ENCODE peak calls at places on chromosomes 7 and 10, in nine cellular contexts. Q is NCI-H2029; R is NCI-H1105 treated with DMSO at 0.1 percent for 48 hours; G is activated CD4-positive, alpha-beta T cell treated with anti-CD3 and anti-CD28 coated beads for 48 hours; Y is stimulated activated CD4-positive, alpha-beta T cell treated with anti-CD3 and anti-CD28 coated beads, Interleukin-4, amount 100 ng/mL, for 4 hours; J is neural crest cell; X is immature natural killer cell; P is amniotic stem cell; E is GM03348. H is an unnamed sample.
A peak's percentile ranks its signal among the peaks of the same experiment; 100 is the strongest.

GRCh38 chr10:132303361-132304115 is 4.2 kb downstream of the STK32C start:
- DNase-seq in R (no peak), E (no peak), X (no peak), Q (no peak), Y (no peak), J (no peak), G (no peak), P (no peak), H (no peak)

GRCh38 chr7:131620673-131621609 is 64.5 kb upstream of the PODXL start:
- DNase-seq in E (no peak), Q (no peak), J (no peak), X (no peak), G (no peak), P (no peak), R (no peak), Y (no peak), H (peak; percentile 35)

GRCh38 chr10:84606428-84606827 is 278.0 kb downstream of the CCSER2 start:
- DNase-seq in G (no peak), J (no peak), P (no peak), X (no peak), R (no peak), E (no peak), Y (no peak), Q (no peak), H (no peak)

GRCh38 chr10:21519327-21519933 is 6.1 kb downstream of the SKIDA1 start:
- DNase-seq in E (no peak), P (no peak), X (no peak), Y (no peak), Q (no peak), R (no peak), G (no peak), J (no peak), H (no peak)

GRCh38 chr10:182441-183201 is 47.4 kb downstream of the ZMYND11 start:
- DNase-seq in J (no peak), P (no peak), Q (no peak), R (no peak), X (no peak), E (no peak), G (peak; percentile 23), Y (no peak), H (no peak)

GRCh38 chr10:99880071-99880835 is 97.8 kb downstream of the ABCC2 start:
- DNase-seq in Q (no peak), J (no peak), X (no peak), G (no peak), Y (no peak), P (no peak), E (no peak), R (no peak), H (peak; percentile 48)

GRCh38 chr7:68629-69028 is 123.7 kb upstream of the FAM20C start:
- DNase-seq in J (no peak), Y (no peak), R (no peak), G (no peak), X (no peak), Q (no peak), E (no peak), P (no peak), H (no peak)

GRCh38 chr10:8075282-8076260 is 21.1 kb downstream of the GATA3 start:
- DNase-seq in Q (no peak), Y (no peak), E (no peak), P (no peak), X (no peak), G (no peak), J (no peak), R (no peak), H (no peak)

GRCh38 chr7:38232475-38233366 is 40.7 kb downstream of the TARP start:
- DNase-seq in Y (peak; percentile 71), P (no peak), J (no peak), R (no peak), X (peak; percentile 98), Q (no peak), G (peak; percentile 78), E (no peak), H (peak; percentile 26)

GRCh38 chr7:149872419-149873073 is 1.2 kb upstream of the ATP6V0E2 start:
- DNase-seq in X (no peak), G (peak; percentile 61), E (peak; percentile 90), J (peak; percentile 59), Y (no peak), R (peak; percentile 76), P (peak; percentile 67), Q (peak; percentile 68), H (peak; percentile 90)

GRCh38 chr10:5442056-5442989 is 30.0 kb downstream of the NET1 start:
- DNase-seq in E (peak; percentile 62), P (no peak), Q (no peak), X (peak; percentile 39), R (peak; percentile 46), G (peak; percentile 15), J (peak; percentile 31), Y (no peak), H (peak; percentile 50)

GRCh38 chr10:79946270-79947082 is 2.4 kb downstream of the SFTPD start:
- DNase-seq in R (no peak), Y (no peak), X (no peak), P (no peak), E (no peak), Q (no peak), J (no peak), G (no peak), H (no peak)

GRCh38 chr10:61871487-61871886 is 30.0 kb upstream of the ARID5B start:
- DNase-seq in G (no peak), P (no peak), R (no peak), Y (no peak), E (no peak), J (no peak), Q (no peak), X (no peak), H (no peak)

GRCh38 chr10:79416578-79417255 is 28.7 kb downstream of the ZCCHC24 start:
- DNase-seq in G (no peak), Q (no peak), P (no peak), J (no peak), E (no peak), X (no peak), R (no peak), Y (no peak), H (no peak)

GRCh38 chr7:135448753-135449152 is 61.1 kb downstream of the CNOT4 start:
- DNase-seq in E (peak; percentile 6), J (no peak), Q (no peak), X (no peak), G (no peak), P (no peak), Y (no peak), R (no peak), H (no peak)

GRCh38 chr7:13841284-13841683 is 148.2 kb downstream of the ETV1 start:
- DNase-seq in E (no peak), Q (no peak), J (no peak), Y (no peak), X (no peak), P (no peak), G (no peak), R (no peak), H (no peak)

GRCh38 chr10:26112532-26112931 is 104.0 kb upstream of the GAD2 start:
- DNase-seq in E (peak; percentile 28), P (no peak), Q (no peak), J (no peak), G (no peak), R (no peak), X (no peak), Y (no peak), H (no peak)

GRCh38 chr10:132293416-132294195 is 14.1 kb downstream of the STK32C start:
- DNase-seq in G (no peak), E (no peak), X (no peak), Y (no peak), Q (peak; percentile 31), R (no peak), J (no peak), P (no peak), H (no peak)

GRCh38 chr7:16492513-16493062 is 27.1 kb upstream of the SOSTDC1 start:
- DNase-seq in X (no peak), Y (no peak), R (no peak), Q (no peak), G (no peak), E (no peak), P (no peak), J (no peak), H (peak; percentile 56)

GRCh38 chr10:43257210-43258031 is 9.4 kb downstream of the RASGEF1A start:
- DNase-seq in Q (no peak), X (no peak), G (no peak), R (no peak), P (no peak), J (no peak), Y (no peak), E (peak; percentile 9), H (no peak)

GRCh38 chr10:104080762-104081161 is 4.9 kb downstream of the COL17A1 start:
- DNase-seq in Y (no peak), J (no peak), X (peak; percentile 11), R (peak; percentile 40), E (peak; percentile 20), Q (peak; percentile 27), P (no peak), G (peak; percentile 27), H (no peak)

GRCh38 chr10:34626158-34626557 is 188.9 kb downstream of the PARD3 start:
- DNase-seq in Y (no peak), P (no peak), J (no peak), R (no peak), X (no peak), Q (no peak), G (no peak), E (peak; percentile 15), H (no peak)